ENCODE peak calls at places on chromosomes 4 and X, in seven cellular contexts. J is AG09319, M is prostate gland, O is activated B cell treated with CpG ODN at 0.5 μM for 24 hours, Z is right lobe of liver, I is pancreas, H is gastrocnemius medialis. C is an unnamed sample.

GRCh38 chrX:12719837-12720236 is 71.4 kb upstream of the PRPS2 start:
- DNase-seq in J (no peak), O (no peak), M (no peak), Z (no peak), I (no peak), H (no peak), C (no peak)

GRCh38 chr4:165481458-165481857 is 102.7 kb downstream of the CPE start:
- DNase-seq in I (no peak), H (no peak), J (no peak), O (no peak), M (no peak), Z (no peak), C (no peak)

GRCh38 chr4:67721770-67722597 is 21.0 kb upstream of the UBA6 start:
- DNase-seq in Z (no peak), J (no peak), I (no peak), O (no peak), M (no peak), H (no peak), C (no peak)

GRCh38 chr4:108135549-108136209 is 33.1 kb downstream of the LEF1 start:
- DNase-seq in M (peak; percentile 15), O (no peak), Z (no peak), I (no peak), J (no peak), H (no peak), C (no peak)

GRCh38 chr4:144582975-144583374 is 63.0 kb upstream of the HHIP start:
- DNase-seq in I (no peak), M (no peak), O (no peak), J (no peak), Z (no peak), H (no peak), C (no peak)

GRCh38 chr4:102599455-102599854 is 98.3 kb downstream of the NFKB1 start:
- DNase-seq in I (no peak), M (no peak), J (no peak), O (no peak), Z (no peak), H (no peak), C (no peak)

GRCh38 chr4:20297246-20297645 is 45.5 kb downstream of the SLIT2 start:
- DNase-seq in H (no peak), O (no peak), Z (no peak), I (no peak), J (no peak), M (no peak), C (no peak)

GRCh38 chr4:177119021-177119461 is 190.6 kb upstream of the NEIL3 start:
- DNase-seq in H (no peak), J (no peak), M (no peak), O (no peak), I (no peak), Z (no peak), C (no peak)

GRCh38 chrX:70485466-70485865 is 40.8 kb downstream of the DLG3 start:
- DNase-seq in O (no peak), H (no peak), Z (no peak), J (no peak), M (peak; percentile 7), I (no peak), C (no peak)

GRCh38 chrX:114619874-114620273 is 36.0 kb downstream of the HTR2C start:
- DNase-seq in O (no peak), M (no peak), Z (no peak), H (no peak), J (no peak), I (no peak), C (no peak)

GRCh38 chr4:25448379-25449109 is 71.5 kb downstream of the ANAPC4 start:
- DNase-seq in J (peak; percentile 7), M (no peak), H (no peak), I (no peak), O (no peak), Z (no peak), C (no peak)

GRCh38 chrX:56762220-56762619 is 33.2 kb downstream of the NBDY start:
- DNase-seq in M (no peak), Z (no peak), O (no peak), I (no peak), J (no peak), H (no peak), C (no peak)

GRCh38 chr4:140049024-140049923 is 104.7 kb downstream of the MAML3 start:
- DNase-seq in I (peak; percentile 38), Z (peak; percentile 59), O (no peak), H (no peak), J (no peak), M (peak; percentile 71), C (no peak)

GRCh38 chr4:70718811-70719604 is 2.8 kb upstream of the RUFY3 start:
- DNase-seq in M (peak; percentile 72), H (no peak), O (no peak), Z (no peak), I (no peak), J (no peak), C (no peak)

GRCh38 chr4:40056722-40057539 is at the start of gene N4BP2:
- DNase-seq in Z (peak; percentile 89), H (peak; percentile 61), J (peak; percentile 44), I (peak; percentile 86), O (peak; percentile 75), M (peak; percentile 78), C (peak; percentile 90)

GRCh38 chr4:122798101-122798500 is 28.5 kb upstream of the FGF2 start:
- DNase-seq in O (no peak), M (peak; percentile 57), I (no peak), H (no peak), J (peak; percentile 96), Z (no peak), C (no peak)

GRCh38 chrX:1202251-1202650 is 10.2 kb downstream of the CRLF2 start:
- DNase-seq in Z (no peak), I (no peak), J (no peak), M (no peak), H (no peak), O (no peak), C (peak; percentile 63)

GRCh38 chr4:89899157-89899556 is 4.5 kb downstream of the MMRN1 start:
- DNase-seq in O (no peak), M (no peak), I (no peak), J (no peak), H (no peak), Z (no peak), C (no peak)

GRCh38 chr4:90293320-90293719 is 166.1 kb downstream of the CCSER1 start:
- DNase-seq in H (no peak), M (no peak), J (no peak), I (no peak), Z (no peak), O (no peak), C (no peak)

GRCh38 chr4:30473225-30473624 is 246.9 kb upstream of the PCDH7 start:
- DNase-seq in O (no peak), I (no peak), M (no peak), H (no peak), J (no peak), Z (no peak), C (no peak)

GRCh38 chr4:177374966-177375365 is 65.3 kb downstream of the NEIL3 start:
- DNase-seq in M (no peak), Z (no peak), O (no peak), I (no peak), J (no peak), H (no peak), C (no peak)

GRCh38 chr4:75916091-75916661 is 13.9 kb upstream of the PPEF2 start:
- DNase-seq in I (peak; percentile 24), O (no peak), H (no peak), Z (no peak), J (peak; percentile 31), M (no peak), C (no peak)

GRCh38 chrX:101973066-101973465 is 41.2 kb upstream of the ZMAT1 start:
- DNase-seq in J (no peak), M (no peak), Z (no peak), O (no peak), H (no peak), I (no peak), C (no peak)

GRCh38 chrX:83845397-83845796 is 15.5 kb upstream of the CYLC1 start:
- DNase-seq in O (no peak), Z (no peak), I (no peak), M (no peak), J (peak; percentile 4), H (no peak), C (no peak)

GRCh38 chr4:16267639-16268038 is 41.4 kb upstream of the TAPT1 start:
- DNase-seq in J (no peak), M (no peak), H (no peak), O (no peak), Z (no peak), I (no peak), C (no peak)

GRCh38 chr4:71540749-71541269 is 202.0 kb downstream of the SLC4A4 start:
- DNase-seq in O (no peak), H (no peak), J (no peak), M (no peak), Z (no peak), I (no peak), C (no peak)

GRCh38 chr4:188372856-188373255 is 233.6 kb downstream of the TRIML1 start:
- DNase-seq in H (no peak), O (no peak), Z (no peak), J (peak; percentile 44), M (no peak), I (no peak), C (no peak)
- TF ChIP-seq CTCF in H (no peak), O (no peak), Z (no peak), J (peak; percentile 28), M (no peak), I (no peak), C (peak; percentile 77)

GRCh38 chr4:100314057-100314456 is 123.8 kb upstream of the DDIT4L start:
- DNase-seq in O (no peak), J (no peak), Z (no peak), H (no peak), I (no peak), M (no peak), C (no peak)

GRCh38 chr4:100312615-100313355 is 122.5 kb upstream of the DDIT4L start:
- DNase-seq in I (no peak), J (no peak), H (peak; percentile 65), O (no peak), M (no peak), Z (no peak), C (no peak)

GRCh38 chr4:100306018-100306417 is 115.8 kb upstream of the DDIT4L start:
- DNase-seq in M (no peak), J (no peak), H (no peak), Z (no peak), I (no peak), O (no peak), C (no peak)

GRCh38 chr4:100311181-100311580 is 120.9 kb upstream of the DDIT4L start:
- DNase-seq in M (no peak), J (no peak), H (peak; percentile 24), I (no peak), O (no peak), Z (no peak), C (no peak)
- TF ChIP-seq CTCF in M (no peak), J (no peak), H (peak; percentile 9), I (no peak), O (no peak), Z (no peak), C (peak; percentile 22)

GRCh38 chr4:5378002-5378401 is 326.7 kb downstream of the STK32B start:
- DNase-seq in J (no peak), M (no peak), H (no peak), O (no peak), Z (no peak), I (no peak), C (no peak)
- TF ChIP-seq CTCF in J (peak; percentile 47), M (no peak), H (no peak), O (no peak), Z (no peak), I (no peak), C (peak; percentile 76)

DNA sequence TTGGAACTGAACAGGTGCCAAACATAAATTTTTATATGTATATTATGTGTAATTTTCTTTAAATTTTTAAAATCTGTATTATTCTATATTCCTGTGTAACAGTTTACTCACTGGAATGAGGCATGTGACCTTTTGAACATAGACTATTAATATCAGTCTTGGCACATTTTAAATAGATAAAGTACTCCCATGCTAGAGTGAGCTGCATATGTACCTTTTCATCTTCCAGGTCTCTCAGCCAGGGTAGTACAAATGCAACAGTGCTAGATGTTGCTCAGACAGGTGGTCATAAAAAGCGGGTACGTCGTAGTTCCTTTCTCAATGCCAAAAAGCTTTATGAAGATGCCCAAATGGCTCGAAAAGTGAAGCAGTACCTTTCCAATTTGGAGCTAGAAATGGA is 242.0 kb downstream of the RAPGEF2 start:
- DNase-seq in I (no peak), J (no peak), M (no peak), Z (no peak), H (no peak), O (no peak), C (no peak)
- TF ChIP-seq CTCF in I (no peak), J (no peak), M (no peak), Z (no peak), H (no peak), O (no peak), C (no peak)